ENCODE peak calls at places on chromosomes 4 and X, in nine cellular contexts. T, H, G, K, M, F, Q, E and Z are unnamed samples.

GRCh38 chr4:173765731-173766130 is 235.7 kb upstream of the HAND2 start:
- DNase-seq in Q (no peak), G (no peak), M (no peak), H (no peak), E (no peak), T (no peak), F (no peak), K (no peak), Z (no peak)

GRCh38 chrX:151929131-151929530 is 16.4 kb downstream of the MAGEA4 start:
- DNase-seq in F (no peak), Q (no peak), K (no peak), H (no peak), E (no peak), M (no peak), G (no peak), T (no peak), Z (no peak)

GRCh38 chrX:65999563-66000148 is 40.2 kb downstream of the VSIG4 start:
- DNase-seq in M (no peak), T (no peak), K (no peak), G (no peak), F (no peak), Q (no peak), H (no peak), E (no peak), Z (no peak)

GRCh38 chr4:125833-126232 is 1.5 kb downstream of the ZNF718 start:
- DNase-seq in Q (no peak), G (peak; percentile 26), E (no peak), T (no peak), M (no peak), H (no peak), K (no peak), F (no peak), Z (no peak)

GRCh38 chrX:140151316-140151715 is 186.0 kb upstream of the CXorf66 start:
- DNase-seq in H (no peak), K (no peak), M (no peak), F (no peak), T (no peak), E (peak; percentile 27), G (no peak), Q (no peak), Z (no peak)

GRCh38 chr4:184250795-184251679 is 33.4 kb upstream of the ENPP6 start:
- DNase-seq in G (no peak), K (no peak), Q (no peak), H (no peak), T (peak; percentile 58), E (peak; percentile 64), F (no peak), M (peak; percentile 60), Z (no peak)

GRCh38 chr4:80213117-80213815 is 16.0 kb downstream of the PRDM8 start:
- DNase-seq in M (peak; percentile 87), G (no peak), Q (no peak), K (no peak), H (no peak), T (no peak), F (no peak), E (no peak), Z (no peak)

GRCh38 chr4:39450618-39451017 is 8.1 kb downstream of the RPL9 start:
- DNase-seq in E (no peak), Q (no peak), H (no peak), M (no peak), G (no peak), K (no peak), F (no peak), T (no peak), Z (no peak)

GRCh38 chrX:102976793-102977495 is 39.9 kb downstream of the RAB40AL start:
- DNase-seq in G (peak; percentile 24), T (no peak), Q (no peak), H (no peak), F (no peak), M (peak; percentile 35), K (no peak), E (peak; percentile 90), Z (no peak)

GRCh38 chr4:16122225-16122624 is 38.4 kb upstream of the PROM1 start:
- DNase-seq in F (no peak), H (no peak), E (no peak), Q (no peak), K (peak; percentile 43), T (no peak), G (no peak), M (no peak), Z (no peak)

GRCh38 chr4:102529977-102530376 is 28.8 kb downstream of the NFKB1 start:
- DNase-seq in K (no peak), Q (no peak), E (no peak), M (no peak), T (no peak), H (no peak), F (no peak), G (no peak), Z (no peak)

GRCh38 chrX:116972362-116972761 is 509.6 kb upstream of the CT83 start:
- DNase-seq in Q (no peak), H (no peak), M (no peak), K (no peak), E (no peak), G (no peak), F (no peak), T (no peak), Z (no peak)

DNA sequence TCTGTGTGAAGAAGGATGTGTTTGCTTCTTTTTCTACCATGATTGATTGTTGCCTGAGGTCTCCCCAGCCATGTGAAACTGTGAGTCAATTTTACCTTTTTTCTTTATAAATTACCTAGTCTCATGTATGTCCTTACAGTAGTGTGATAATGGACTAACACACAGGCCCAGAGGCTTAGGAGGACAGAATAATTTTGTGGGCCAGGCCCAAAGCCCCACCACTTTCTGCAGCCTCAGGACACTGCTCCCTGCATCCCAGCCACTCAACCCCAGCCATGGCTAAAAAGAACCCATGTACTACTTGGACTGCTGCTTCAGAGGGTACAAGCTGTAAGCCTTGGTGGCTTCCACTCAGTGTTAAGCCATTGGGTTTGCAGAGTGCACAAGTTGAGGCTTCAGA is 512.7 kb upstream of the CT83 start:
- DNase-seq in M (no peak), E (no peak), T (no peak), G (no peak), H (no peak), Q (no peak), F (no peak), K (no peak), Z (no peak)
- H3K4me3 ChIP-seq in M (no peak overlapping the region), E (no peak overlapping the region), T (no peak overlapping the region), G (no peak overlapping the region), H (no peak overlapping the region), Q (no peak overlapping the region), F (no peak overlapping the region), K (no peak overlapping the region), Z (no peak overlapping the region)

GRCh38 chr4:121050251-121050650 is 22.1 kb downstream of the NDNF start:
- DNase-seq in F (no peak), K (no peak), Q (no peak), T (no peak), H (no peak), G (no peak), E (peak; percentile 20), M (no peak), Z (no peak)

GRCh38 chr4:121054373-121054772 is 18.0 kb downstream of the NDNF start:
- DNase-seq in K (no peak), M (no peak), E (no peak), F (no peak), Q (no peak), G (no peak), T (no peak), H (no peak), Z (no peak)

GRCh38 chr4:121049072-121049599 is 23.2 kb downstream of the NDNF start:
- DNase-seq in F (no peak), E (peak; percentile 30), Q (no peak), K (no peak), M (no peak), G (no peak), H (no peak), T (no peak), Z (no peak)

GRCh38 chr4:121057466-121057911 is 14.8 kb downstream of the NDNF start:
- DNase-seq in F (no peak), E (no peak), Q (no peak), M (no peak), G (no peak), H (no peak), K (no peak), T (no peak), Z (no peak)

DNA sequence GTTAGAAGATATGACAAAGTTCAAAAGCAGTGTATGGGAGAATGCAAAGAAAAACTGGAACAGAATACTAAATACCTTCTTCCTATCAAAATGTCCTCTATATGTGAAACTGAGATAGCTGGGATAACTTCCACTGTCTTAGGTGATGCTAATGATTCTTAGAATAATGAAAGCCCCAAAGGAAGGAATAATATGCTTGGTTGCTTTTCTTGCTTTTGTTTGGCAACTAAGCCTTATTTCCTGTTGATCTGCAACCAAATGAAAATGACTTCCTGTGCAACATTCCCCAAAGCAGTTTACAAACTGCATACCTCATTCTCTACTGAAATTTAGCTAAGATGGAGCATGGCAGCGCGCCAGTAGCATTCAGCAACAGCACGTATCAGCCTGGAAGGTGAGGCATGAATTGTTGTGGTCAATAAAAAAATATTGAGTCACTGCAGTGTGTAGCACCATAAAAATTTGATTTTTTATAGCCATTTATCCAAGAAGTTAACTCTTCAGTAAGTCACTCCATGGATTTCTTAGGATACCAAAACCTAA is 18.7 kb downstream of the NDNF start:
- DNase-seq in H (no peak), K (no peak), G (no peak), T (no peak), Q (no peak), E (peak; percentile 78), M (no peak), F (no peak), Z (no peak)
- H3K27ac ChIP-seq in H (no peak overlapping the region), K (peak overlapping the region; percentile 13), G (no peak overlapping the region), T (no peak overlapping the region), Q (no peak overlapping the region), E (no peak overlapping the region), M (no peak overlapping the region), F (no peak overlapping the region), Z (no peak overlapping the region)

DNA sequence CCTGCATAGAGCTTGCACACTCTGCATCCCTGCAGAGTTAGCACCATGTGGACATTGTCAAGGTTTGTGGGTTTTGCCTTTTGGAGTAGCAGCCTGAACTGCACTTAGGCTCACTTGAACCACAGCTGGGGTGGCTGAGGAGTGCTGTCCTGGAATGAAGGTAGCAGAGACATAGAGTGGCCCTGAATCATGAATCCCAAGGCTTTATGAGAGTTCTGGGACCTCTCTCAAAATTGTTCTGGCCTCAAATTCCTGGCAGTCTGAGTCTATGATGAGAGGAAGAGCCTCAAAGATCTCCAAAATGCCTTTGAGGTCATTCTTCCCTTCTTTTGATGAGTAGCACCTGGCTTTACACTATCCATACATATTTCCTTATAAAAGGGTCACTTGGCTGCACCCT is 37.1 kb upstream of the ADH1C start:
- DNase-seq in E (no peak), H (no peak), M (peak; percentile 64), T (no peak), K (peak; percentile 21), G (no peak), Q (no peak), F (no peak), Z (no peak)
- H3K9me3 ChIP-seq in E (no peaks in the 10 kb centered on the region), H (peaks cover 10% of the 10 kb centered on the region), M (no peaks in the 10 kb centered on the region), T (peaks cover 5% of the 10 kb centered on the region), K (no peaks in the 10 kb centered on the region), G (no peaks in the 10 kb centered on the region), Q (peaks cover 11% of the 10 kb centered on the region), F (peaks cover 3% of the 10 kb centered on the region), Z (peaks cover 2% of the 10 kb centered on the region)

DNA sequence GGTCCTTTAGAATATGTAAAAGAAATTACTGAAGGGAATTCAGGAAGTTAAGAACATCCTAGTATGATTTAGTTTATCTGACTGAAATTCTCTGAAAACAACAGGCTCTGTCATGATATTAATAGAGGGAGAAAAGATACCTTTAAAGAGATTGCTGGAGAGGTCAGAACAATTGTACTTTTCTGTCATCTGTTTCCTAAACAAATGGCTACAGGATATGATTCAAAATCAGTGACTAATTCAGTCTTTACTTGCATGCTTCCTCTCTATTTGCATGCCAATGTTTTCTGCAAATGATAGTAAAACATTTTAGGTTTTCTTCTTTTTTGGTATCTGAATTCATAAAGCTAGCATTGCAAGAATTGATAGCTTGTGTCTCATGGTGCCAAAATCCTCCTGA is 616.7 kb upstream of the PCDH7 start:
- DNase-seq in H (no peak), Q (no peak), T (no peak), M (peak; percentile 31), E (peak; percentile 54), F (no peak), K (no peak), G (no peak), Z (no peak)
- H3K4me3 ChIP-seq in H (no peak overlapping the region), Q (no peak overlapping the region), T (no peak overlapping the region), M (no peak overlapping the region), E (no peak overlapping the region), F (no peak overlapping the region), K (no peak overlapping the region), G (no peak overlapping the region), Z (no peak overlapping the region)